ENCODE peak calls at places on chromosomes 2 and 18, in nine cellular contexts. I is lower lobe of right lung, O is suprapubic skin, W is cardiac fibroblast, R is choroid plexus epithelial cell, E is neural progenitor cell, N is body of pancreas, Y is GM12865, Z is cardiac muscle cell. V is an unnamed sample.

GRCh38 chr2:24233321-24233720 is 58.5 kb downstream of the FAM228A start:
- DNase-seq in Y (no peak), Z (no peak), R (no peak), N (no peak), I (no peak), E (no peak), W (no peak), O (no peak), V (no peak)

GRCh38 chr2:191291471-191291870 is 46.3 kb downstream of the MYO1B start:
- DNase-seq in R (no peak), O (no peak), E (no peak), I (no peak), Z (no peak), W (no peak), Y (no peak), N (no peak), V (no peak)

GRCh38 chr2:199457147-199458016 is at the start of gene SATB2:
- DNase-seq in Y (peak; percentile 40), I (peak; percentile 49), W (peak; percentile 21), Z (peak; percentile 34), N (no peak), O (peak; percentile 84), R (peak; percentile 57), E (peak; percentile 69), V (peak; percentile 58)

GRCh38 chr2:2234398-2234797 is 96.7 kb downstream of the MYT1L start:
- DNase-seq in Z (no peak), E (peak; percentile 15), Y (no peak), N (no peak), I (no peak), W (no peak), R (no peak), O (no peak), V (no peak)

GRCh38 chr2:64604155-64604554 is 49.6 kb downstream of the SERTAD2 start:
- DNase-seq in N (no peak), R (no peak), O (no peak), Z (no peak), I (no peak), E (no peak), Y (no peak), W (no peak), V (no peak)

GRCh38 chr18:79962311-79962710 is 2.1 kb upstream of the HSBP1L1 start:
- DNase-seq in Y (no peak), E (no peak), O (no peak), I (peak; percentile 84), R (no peak), W (no peak), Z (peak; percentile 27), N (no peak), V (peak; percentile 15)

GRCh38 chr2:64288321-64288931 is 144.2 kb upstream of the PELI1 start:
- DNase-seq in N (no peak), Z (peak; percentile 93), E (no peak), Y (no peak), I (no peak), O (no peak), R (peak; percentile 95), W (peak; percentile 95), V (peak; percentile 91)

GRCh38 chr2:84894758-84895520 is 10.5 kb upstream of the TMSB10 start:
- DNase-seq in N (no peak), I (no peak), W (peak; percentile 88), O (no peak), E (no peak), R (peak; percentile 39), Z (peak; percentile 89), Y (peak; percentile 41), V (peak; percentile 92)

GRCh38 chr2:8676191-8676914 is 5.5 kb upstream of the ID2 start:
- DNase-seq in E (peak; percentile 26), N (peak; percentile 84), O (peak; percentile 96), Y (no peak), R (peak; percentile 62), W (peak; percentile 90), I (peak; percentile 85), Z (peak; percentile 87), V (peak; percentile 93)

GRCh38 chr2:25042321-25043240 is 705 bp downstream of the EFR3B start:
- DNase-seq in E (peak; percentile 78), R (peak; percentile 37), Z (peak; percentile 38), Y (peak; percentile 13), W (peak; percentile 32), O (no peak), I (peak; percentile 50), N (peak; percentile 25), V (peak; percentile 18)

GRCh38 chr18:59041819-59042476 is 97.7 kb upstream of the SEC11C start:
- DNase-seq in E (no peak), Y (no peak), O (no peak), N (no peak), Z (no peak), R (no peak), W (peak; percentile 14), I (no peak), V (no peak)

GRCh38 chr18:43442571-43442970 is 165.3 kb upstream of the SYT4 start:
- DNase-seq in R (peak; percentile 9), O (no peak), N (no peak), E (no peak), Z (no peak), W (no peak), I (no peak), Y (no peak), V (no peak)

GRCh38 chr18:54254265-54254758 is 15.0 kb upstream of the POLI start:
- DNase-seq in I (no peak), Z (peak; percentile 58), N (peak; percentile 67), E (no peak), Y (no peak), W (peak; percentile 56), R (peak; percentile 97), O (no peak), V (peak; percentile 15)
- H3K4me3 ChIP-seq in I (no peak overlapping the region), Z (no peak overlapping the region), N (no peak overlapping the region), E (no peak overlapping the region), Y (no peak overlapping the region), W (no peak overlapping the region), R (no peak overlapping the region), O (no peak overlapping the region), V (no peak overlapping the region)

GRCh38 chr2:240206630-240207029 is 66.2 kb upstream of the OTOS start:
- DNase-seq in I (no peak), Y (no peak), E (no peak), O (no peak), R (no peak), N (no peak), Z (no peak), W (no peak), V (no peak)

GRCh38 chr2:240204431-240205276 is 64.2 kb upstream of the OTOS start:
- DNase-seq in W (no peak), E (no peak), O (peak; percentile 50), R (no peak), I (no peak), Y (no peak), Z (no peak), N (no peak), V (no peak)

GRCh38 chr2:240207661-240208060 is 67.2 kb upstream of the OTOS start:
- DNase-seq in W (no peak), R (no peak), Y (no peak), Z (no peak), N (no peak), I (no peak), O (peak; percentile 34), E (no peak), V (no peak)

GRCh38 chr2:240205348-240205747 is 64.9 kb upstream of the OTOS start:
- DNase-seq in E (peak; percentile 58), N (no peak), Z (peak; percentile 14), Y (no peak), O (peak; percentile 60), R (peak; percentile 32), W (peak; percentile 21), I (no peak), V (peak; percentile 46)

DNA sequence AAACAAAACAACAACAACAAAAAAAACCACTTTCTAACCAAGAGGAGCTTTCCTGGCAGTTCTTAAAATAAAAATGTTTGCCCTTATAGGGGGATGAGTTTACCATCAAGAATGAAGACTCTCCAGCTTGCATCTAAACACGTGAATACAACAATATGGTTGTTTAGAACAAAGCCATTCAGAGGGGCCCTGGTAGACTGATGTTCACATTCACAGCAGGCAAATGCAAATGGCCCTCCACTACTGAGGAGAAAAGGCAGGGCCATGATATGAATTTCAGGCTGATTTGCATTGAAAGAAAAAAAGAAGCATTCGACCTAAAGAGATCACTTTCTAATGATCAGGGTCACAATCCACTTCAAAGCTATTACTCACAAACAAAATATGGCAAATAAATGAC is 65.3 kb upstream of the OTOS start:
- DNase-seq in E (no peak), I (no peak), Y (no peak), R (no peak), O (no peak), Z (no peak), W (no peak), N (no peak), V (no peak)
- H3K4me3 ChIP-seq in E (peak overlapping the region; percentile 6), I (no peak overlapping the region), Y (no peak overlapping the region), R (no peak overlapping the region), O (no peak overlapping the region), Z (no peak overlapping the region), W (no peak overlapping the region), N (no peak overlapping the region), V (no peak overlapping the region)

GRCh38 chr2:88077076-88077475 is 9.5 kb downstream of the SMYD1 start:
- DNase-seq in R (no peak), O (no peak), N (no peak), W (no peak), Y (no peak), E (no peak), Z (no peak), I (no peak), V (no peak)
- H3K4me3 ChIP-seq in R (no peak overlapping the region), O (no peak overlapping the region), N (no peak overlapping the region), W (no peak overlapping the region), Y (no peak overlapping the region), E (no peak overlapping the region), Z (no peak overlapping the region), I (no peak overlapping the region), V (no peak overlapping the region)

GRCh38 chr2:180145163-180145562 is 138.1 kb upstream of the CWC22 start:
- DNase-seq in N (no peak), E (peak; percentile 11), Y (no peak), I (no peak), O (no peak), W (no peak), Z (no peak), R (no peak), V (no peak)

GRCh38 chr2:180144311-180144813 is 137.3 kb upstream of the CWC22 start:
- DNase-seq in Z (no peak), R (no peak), Y (no peak), W (no peak), I (no peak), N (no peak), E (no peak), O (no peak), V (no peak)

GRCh38 chr2:180146114-180146513 is 139.0 kb upstream of the CWC22 start:
- DNase-seq in I (no peak), O (no peak), R (no peak), E (no peak), Y (no peak), Z (no peak), W (no peak), N (no peak), V (no peak)

GRCh38 chr2:180143633-180144032 is 136.5 kb upstream of the CWC22 start:
- DNase-seq in Y (no peak), R (no peak), O (no peak), E (no peak), N (no peak), Z (no peak), W (no peak), I (no peak), V (no peak)

DNA sequence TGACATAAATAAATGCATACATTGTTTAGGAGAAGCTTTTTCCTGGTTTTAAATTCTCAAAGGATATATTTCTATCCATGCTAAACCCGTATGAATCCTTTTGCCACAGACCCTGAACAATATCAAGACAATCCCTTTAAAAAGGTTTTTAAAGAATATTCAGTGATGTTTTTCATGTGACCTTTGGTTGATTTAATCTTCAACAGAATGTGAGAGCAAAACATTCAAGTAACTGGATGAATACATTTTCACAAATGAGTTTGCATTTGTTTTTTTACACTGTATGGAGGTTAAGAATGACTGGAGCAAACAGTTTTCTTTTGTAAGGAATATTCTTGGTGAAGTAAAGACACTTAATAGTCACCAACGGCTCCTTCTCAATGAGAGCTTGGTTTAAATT is 139.4 kb upstream of the CWC22 start:
- DNase-seq in E (no peak), N (no peak), W (no peak), I (no peak), R (no peak), Y (no peak), Z (no peak), O (no peak), V (no peak)
- H3K4me3 ChIP-seq in E (no peak overlapping the region), N (no peak overlapping the region), W (no peak overlapping the region), I (no peak overlapping the region), R (no peak overlapping the region), Y (no peak overlapping the region), Z (no peak overlapping the region), O (no peak overlapping the region), V (no peak overlapping the region)

V was measured in fibroblast of the aortic adventitia.